ENCODE peak calls at places on chromosome 12, in four cellular contexts. T, A, E and C are unnamed samples.

GRCh38 chr12:81170072-81170471 is 92.2 kb downstream of the ACSS3 start:
- DNase-seq in E (no peak), A (no peak), T (no peak), C (no peak)

GRCh38 chr12:57887631-57888406 is 41.3 kb upstream of the CTDSP2 start:
- DNase-seq in E (no peak), A (no peak), T (peak), C (no peak)

GRCh38 chr12:131477613-131478012 is 233.3 kb upstream of the SFSWAP start:
- DNase-seq in T (no peak), A (no peak), E (no peak), C (no peak)

GRCh38 chr12:1616233-1617066 is 12.6 kb upstream of the WNT5B start:
- DNase-seq in T (no peak), A (no peak), E (no peak), C (peak)

GRCh38 chr12:27906658-27907473 is 65.7 kb downstream of the PTHLH start:
- DNase-seq in E (no peak), T (no peak), A (no peak), C (no peak)

GRCh38 chr12:31868980-31869379 is 90.2 kb upstream of the RESF1 start:
- DNase-seq in A (no peak), T (peak), E (no peak), C (no peak)

GRCh38 chr12:80936642-80937390 is 918 bp downstream of the LIN7A start:
- DNase-seq in E (no peak), T (peak), A (peak), C (no peak)

GRCh38 chr12:117507547-117507946 is 146.1 kb upstream of the NOS1 start:
- DNase-seq in E (no peak), T (peak), A (no peak), C (no peak)

GRCh38 chr12:65648461-65648860 is 175.8 kb upstream of the HMGA2 start:
- DNase-seq in A (no peak), E (no peak), T (no peak), C (no peak)